ENCODE peak calls at places on chromosomes 6 and 20, in eight cellular contexts. W is SK-N-SH, Y is lower lobe of right lung, M is gastrocnemius medialis, I is stomach, L is right lobe of liver, U is PC-3, B is osteoblast. C is an unnamed sample.
A peak's percentile ranks its signal among the peaks of the same experiment; 100 is the strongest.

GRCh38 chr6:2522521-2522920 is 228.2 kb downstream of the MYLK4 start:
- DNase-seq in W (no peak), Y (no peak), M (no peak), I (no peak), L (no peak), U (peak; percentile 82), B (peak; percentile 80), C (no peak)

GRCh38 chr6:10598084-10598960 is 77.2 kb downstream of the GCNT2 start:
- DNase-seq in W (peak; percentile 46), Y (no peak), M (no peak), I (no peak), L (no peak), U (peak; percentile 13), B (no peak), C (no peak)

GRCh38 chr6:40185486-40185885 is 251.2 kb upstream of the MOCS1 start:
- DNase-seq in W (no peak), Y (no peak), M (no peak), I (no peak), L (no peak), U (no peak), B (no peak), C (no peak)

GRCh38 chr6:43644940-43645612 is at the start of gene RSPH9:
- DNase-seq in W (peak; percentile 77), Y (peak; percentile 84), M (peak; percentile 38), I (peak; percentile 63), L (peak; percentile 48), U (no peak), B (peak; percentile 91), C (no peak)

GRCh38 chr20:38212806-38213606 is 47.5 kb downstream of the KIAA1755 start:
- DNase-seq in W (no peak), Y (no peak), M (no peak), I (no peak), L (no peak), U (no peak), B (peak; percentile 70), C (no peak)

GRCh38 chr20:40668449-40669228 is 20.4 kb downstream of the MAFB start:
- DNase-seq in W (peak; percentile 74), Y (no peak), M (peak; percentile 67), I (no peak), L (peak; percentile 85), U (peak; percentile 29), B (no peak), C (no peak)

GRCh38 chr6:32085759-32086458 is 23.2 kb downstream of the TNXB start:
- DNase-seq in W (peak; percentile 63), Y (no peak), M (no peak), I (no peak), L (no peak), U (no peak), B (peak; percentile 65), C (no peak)

GRCh38 chr20:62197801-62198200 is 15.0 kb downstream of the MTG2 start:
- DNase-seq in W (no peak), Y (peak; percentile 30), M (no peak), I (no peak), L (peak; percentile 7), U (no peak), B (peak; percentile 68), C (no peak)

GRCh38 chr6:40713002-40713719 is 126.0 kb upstream of the LRFN2 start:
- DNase-seq in W (no peak), Y (no peak), M (no peak), I (no peak), L (no peak), U (no peak), B (no peak), C (no peak)

GRCh38 chr6:12679291-12679690 is 37.3 kb upstream of the PHACTR1 start:
- DNase-seq in W (no peak), Y (no peak), M (no peak), I (no peak), L (no peak), U (no peak), B (no peak), C (no peak)

GRCh38 chr6:52103661-52104060 is 16.2 kb upstream of the PKHD1 start:
- DNase-seq in W (no peak), Y (no peak), M (peak; percentile 28), I (no peak), L (no peak), U (no peak), B (no peak), C (no peak)

DNA sequence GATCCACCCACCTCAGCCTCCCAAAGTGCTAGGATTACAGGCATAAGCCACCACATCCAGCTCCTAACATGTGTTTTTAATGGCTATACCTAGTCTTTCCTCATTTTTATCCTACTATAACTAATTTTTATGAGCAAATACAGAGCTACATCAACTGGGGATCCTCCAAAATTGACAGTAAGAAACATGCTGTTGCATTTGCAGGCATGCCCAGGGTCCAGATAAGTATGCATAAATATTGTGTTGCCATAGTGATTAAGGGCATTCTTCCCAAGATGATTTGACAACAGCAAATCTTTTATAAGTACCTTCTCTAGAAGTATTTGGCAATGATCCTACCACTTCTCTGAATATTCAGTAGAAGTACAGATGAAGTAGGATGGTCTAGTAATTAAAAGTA is 41.9 kb upstream of the MOXD1 start:
- DNase-seq in W (no peak), Y (no peak), M (no peak), I (no peak), L (no peak), U (no peak), B (no peak), C (no peak)
- TF ChIP-seq CTCF in W (no peak), Y (no peak), M (no peak), I (no peak), L (no peak), U (no peak), B (no peak), C (no peak)

DNA sequence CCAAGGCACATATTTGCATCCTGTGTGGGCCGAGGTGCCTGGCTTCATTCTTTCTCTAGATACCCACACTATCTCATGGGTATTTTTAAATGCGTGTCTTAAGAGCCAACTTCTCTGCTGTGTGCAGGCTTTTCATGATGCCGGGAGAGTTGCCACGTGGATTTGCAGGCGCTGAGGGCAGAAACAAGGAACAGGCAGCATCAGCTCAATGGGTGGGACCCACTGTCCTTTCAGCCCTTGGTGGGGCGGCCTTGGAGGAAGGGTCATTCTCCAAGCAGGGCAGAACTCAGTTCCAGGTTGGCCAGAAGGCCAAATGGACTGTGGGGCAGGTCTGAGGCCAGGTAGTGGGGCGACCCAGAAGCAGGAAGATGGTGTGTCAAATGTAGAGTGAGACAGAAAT is 84.7 kb downstream of the PHACTR3 start:
- DNase-seq in W (no peak), Y (no peak), M (no peak), I (no peak), L (no peak), U (no peak), B (no peak), C (no peak)
- H3K9me3 ChIP-seq in W (no peaks in the 10 kb centered on the region), Y (no peaks in the 10 kb centered on the region), M (no peaks in the 10 kb centered on the region), I (no peaks in the 10 kb centered on the region), L (no peaks in the 10 kb centered on the region), U (no peaks in the 10 kb centered on the region), B (no peaks in the 10 kb centered on the region), C (no peaks in the 10 kb centered on the region)

GRCh38 chr6:42025790-42026311 is 24.5 kb upstream of the TAF8 start:
- DNase-seq in W (no peak), Y (no peak), M (no peak), I (no peak), L (no peak), U (no peak), B (peak; percentile 62), C (no peak)

GRCh38 chr6:42025066-42025789 is 25.1 kb upstream of the TAF8 start:
- DNase-seq in W (no peak), Y (no peak), M (no peak), I (no peak), L (no peak), U (no peak), B (peak; percentile 62), C (no peak)

GRCh38 chr6:42020967-42021366 is 29.4 kb upstream of the TAF8 start:
- DNase-seq in W (no peak), Y (no peak), M (no peak), I (no peak), L (no peak), U (no peak), B (no peak), C (no peak)

GRCh38 chr6:42022755-42023384 is 27.5 kb upstream of the TAF8 start:
- DNase-seq in W (no peak), Y (no peak), M (no peak), I (no peak), L (no peak), U (no peak), B (no peak), C (no peak)

DNA sequence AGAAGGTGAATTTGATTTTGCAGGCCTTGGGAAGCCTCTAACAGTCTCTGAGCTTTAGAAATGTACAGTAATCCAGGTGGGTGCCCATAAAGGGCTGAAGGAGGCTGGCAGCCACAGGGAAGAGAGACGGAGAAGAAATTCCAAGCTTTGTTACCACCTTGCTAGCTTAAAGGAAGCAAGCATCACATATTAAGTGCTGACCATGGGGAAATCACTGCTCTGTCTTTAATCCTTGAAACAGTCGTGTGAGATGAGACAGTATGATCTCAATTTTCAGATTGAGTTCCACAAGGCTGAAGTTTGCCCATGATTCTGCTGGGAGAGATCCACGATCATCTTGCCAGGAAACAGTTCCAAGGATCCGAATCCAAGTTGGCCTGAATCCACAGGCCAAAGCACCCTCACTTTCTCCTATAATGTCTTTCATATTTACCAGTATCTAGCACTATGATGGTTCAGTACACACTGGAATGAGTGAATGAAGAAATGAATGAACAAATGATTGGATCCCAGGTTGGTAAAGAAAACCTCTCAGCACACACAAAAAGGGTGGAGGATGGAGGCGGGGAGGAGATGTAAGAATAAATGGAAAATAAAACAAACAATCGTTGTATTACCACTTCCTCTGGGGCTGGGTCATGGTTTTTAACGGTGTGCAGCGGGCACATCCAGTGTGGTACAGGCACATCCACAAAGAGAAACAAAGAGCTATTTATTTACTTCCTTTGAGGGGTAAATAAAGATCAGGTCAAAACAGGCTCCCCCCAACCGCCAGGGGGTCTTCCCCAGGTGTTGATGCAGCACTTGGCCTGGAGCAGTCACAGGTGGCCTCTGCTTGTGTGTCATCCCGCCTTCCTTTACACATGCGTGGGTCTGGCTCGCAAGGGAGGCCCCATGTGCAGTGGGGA is 28.2 kb upstream of the TAF8 start:
- DNase-seq in W (no peak), Y (no peak), M (no peak), I (no peak), L (no peak), U (no peak), B (peak; percentile 80), C (no peak)
- TF ChIP-seq CTCF in W (no peak), Y (no peak), M (no peak), I (no peak), L (no peak), U (no peak), B (no peak), C (no peak)

GRCh38 chr6:149218915-149219314 is 98.6 kb upstream of the TAB2 start:
- DNase-seq in W (no peak), Y (no peak), M (no peak), I (no peak), L (no peak), U (no peak), B (no peak), C (no peak)

GRCh38 chr6:149217466-149217888 is 100.0 kb upstream of the TAB2 start:
- DNase-seq in W (no peak), Y (no peak), M (no peak), I (no peak), L (no peak), U (no peak), B (no peak), C (no peak)

GRCh38 chr6:149218471-149218870 is 99.0 kb upstream of the TAB2 start:
- DNase-seq in W (no peak), Y (no peak), M (no peak), I (no peak), L (no peak), U (no peak), B (no peak), C (no peak)

GRCh38 chr6:149213829-149214228 is 103.7 kb upstream of the TAB2 start:
- DNase-seq in W (no peak), Y (no peak), M (no peak), I (no peak), L (no peak), U (peak; percentile 7), B (no peak), C (no peak)

GRCh38 chr6:149216459-149216858 is 101.1 kb upstream of the TAB2 start:
- DNase-seq in W (no peak), Y (no peak), M (no peak), I (no peak), L (no peak), U (no peak), B (no peak), C (no peak)
- H3K9me3 ChIP-seq in W (no peaks in the 10 kb centered on the region), Y (no peaks in the 10 kb centered on the region), M (no peaks in the 10 kb centered on the region), I (no peaks in the 10 kb centered on the region), L (no peaks in the 10 kb centered on the region), U (no peaks in the 10 kb centered on the region), B (no peaks in the 10 kb centered on the region), C (no peaks in the 10 kb centered on the region)